ENCODE peak calls at places on chromosomes 6 and 20, in nine cellular contexts. One of them, this sample, is unnamed.

GRCh38 chr20:40628877-40629276 is 60.2 kb downstream of the MAFB start:
- DNase-seq in Calu3: no peak
- DNase-seq in endodermal cell: no peak
- DNase-seq in upper lobe of left lung: no peak
- DNase-seq in mammary epithelial cell: no peak
- DNase-seq in neural crest cell: no peak
- DNase-seq in epithelial cell of esophagus: peak
- DNase-seq in brain microvascular endothelial cell: no peak
- DNase-seq in foreskin fibroblast: no peak
- DNase-seq in this sample: no peak

GRCh38 chr6:81694214-81694613 is 58.3 kb downstream of the TENT5A start:
- DNase-seq in epithelial cell of esophagus: no peak
- DNase-seq in foreskin fibroblast: no peak
- DNase-seq in mammary epithelial cell: no peak
- DNase-seq in neural crest cell: no peak
- DNase-seq in upper lobe of left lung: no peak
- DNase-seq in Calu3: no peak
- DNase-seq in endodermal cell: no peak
- DNase-seq in brain microvascular endothelial cell: no peak
- DNase-seq in this sample: no peak

GRCh38 chr6:6604566-6604965 is 16.0 kb downstream of the LY86 start:
- DNase-seq in foreskin fibroblast: no peak
- DNase-seq in epithelial cell of esophagus: no peak
- DNase-seq in neural crest cell: no peak
- DNase-seq in endodermal cell: no peak
- DNase-seq in Calu3: no peak
- DNase-seq in brain microvascular endothelial cell: no peak
- DNase-seq in upper lobe of left lung: no peak
- DNase-seq in mammary epithelial cell: no peak
- DNase-seq in this sample: no peak

GRCh38 chr6:4687989-4688947 is 87.9 kb upstream of the CDYL start:
- DNase-seq in neural crest cell: no peak
- DNase-seq in foreskin fibroblast: peak
- DNase-seq in epithelial cell of esophagus: peak
- DNase-seq in Calu3: peak
- DNase-seq in mammary epithelial cell: peak
- DNase-seq in endodermal cell: no peak
- DNase-seq in brain microvascular endothelial cell: peak
- DNase-seq in upper lobe of left lung: no peak
- DNase-seq in this sample: no peak

GRCh38 chr6:33746036-33746600 is 587 bp downstream of the IP6K3 start:
- DNase-seq in Calu3: no peak
- DNase-seq in brain microvascular endothelial cell: peak
- DNase-seq in epithelial cell of esophagus: peak
- DNase-seq in mammary epithelial cell: peak
- DNase-seq in endodermal cell: peak
- DNase-seq in neural crest cell: no peak
- DNase-seq in foreskin fibroblast: peak
- DNase-seq in upper lobe of left lung: no peak
- DNase-seq in this sample: no peak

GRCh38 chr20:38726849-38727601 is 2.7 kb downstream of the SLC32A1 start:
- DNase-seq in epithelial cell of esophagus: no peak
- DNase-seq in neural crest cell: peak
- DNase-seq in mammary epithelial cell: no peak
- DNase-seq in brain microvascular endothelial cell: no peak
- DNase-seq in endodermal cell: peak
- DNase-seq in upper lobe of left lung: peak
- DNase-seq in Calu3: peak
- DNase-seq in foreskin fibroblast: peak
- DNase-seq in this sample: no peak

GRCh38 chr20:41798926-41799502 is 180.8 kb upstream of the CHD6 start:
- DNase-seq in Calu3: no peak
- DNase-seq in neural crest cell: no peak
- DNase-seq in brain microvascular endothelial cell: no peak
- DNase-seq in endodermal cell: peak
- DNase-seq in foreskin fibroblast: no peak
- DNase-seq in epithelial cell of esophagus: no peak
- DNase-seq in mammary epithelial cell: no peak
- DNase-seq in upper lobe of left lung: no peak
- DNase-seq in this sample: no peak

GRCh38 chr6:2872417-2873358 is 30.4 kb downstream of the SERPINB9 start:
- DNase-seq in mammary epithelial cell: no peak
- DNase-seq in epithelial cell of esophagus: no peak
- DNase-seq in endodermal cell: peak
- DNase-seq in neural crest cell: no peak
- DNase-seq in brain microvascular endothelial cell: no peak
- DNase-seq in upper lobe of left lung: no peak
- DNase-seq in Calu3: no peak
- DNase-seq in foreskin fibroblast: no peak
- DNase-seq in this sample: no peak

GRCh38 chr6:6474170-6474920 is 114.2 kb upstream of the LY86 start:
- DNase-seq in upper lobe of left lung: no peak
- DNase-seq in neural crest cell: no peak
- DNase-seq in epithelial cell of esophagus: no peak
- DNase-seq in Calu3: no peak
- DNase-seq in mammary epithelial cell: no peak
- DNase-seq in brain microvascular endothelial cell: no peak
- DNase-seq in foreskin fibroblast: no peak
- DNase-seq in endodermal cell: no peak
- DNase-seq in this sample: no peak

GRCh38 chr20:32648761-32649615 is 24.8 kb downstream of the C20orf203 start:
- DNase-seq in upper lobe of left lung: no peak
- DNase-seq in brain microvascular endothelial cell: no peak
- DNase-seq in neural crest cell: no peak
- DNase-seq in mammary epithelial cell: peak
- DNase-seq in epithelial cell of esophagus: peak
- DNase-seq in endodermal cell: peak
- DNase-seq in foreskin fibroblast: peak
- DNase-seq in Calu3: no peak
- DNase-seq in this sample: no peak

GRCh38 chr6:52900536-52900935 is 9.0 kb downstream of the GSTA3 start:
- DNase-seq in foreskin fibroblast: no peak
- DNase-seq in upper lobe of left lung: no peak
- DNase-seq in Calu3: no peak
- DNase-seq in endodermal cell: no peak
- DNase-seq in mammary epithelial cell: peak
- DNase-seq in epithelial cell of esophagus: no peak
- DNase-seq in neural crest cell: no peak
- DNase-seq in brain microvascular endothelial cell: no peak
- DNase-seq in this sample: no peak

GRCh38 chr6:52909531-52909930 is at the start of gene GSTA3:
- DNase-seq in Calu3: no peak
- DNase-seq in neural crest cell: no peak
- DNase-seq in epithelial cell of esophagus: no peak
- DNase-seq in upper lobe of left lung: no peak
- DNase-seq in brain microvascular endothelial cell: no peak
- DNase-seq in endodermal cell: no peak
- DNase-seq in mammary epithelial cell: no peak
- DNase-seq in foreskin fibroblast: no peak
- DNase-seq in this sample: no peak

GRCh38 chr6:52910091-52910490 is 593 bp upstream of the GSTA3 start:
- DNase-seq in neural crest cell: no peak
- DNase-seq in epithelial cell of esophagus: no peak
- DNase-seq in foreskin fibroblast: no peak
- DNase-seq in upper lobe of left lung: no peak
- DNase-seq in Calu3: no peak
- DNase-seq in mammary epithelial cell: no peak
- DNase-seq in brain microvascular endothelial cell: no peak
- DNase-seq in endodermal cell: no peak
- DNase-seq in this sample: no peak

GRCh38 chr6:52909131-52909530 is 367 bp downstream of the GSTA3 start:
- DNase-seq in neural crest cell: no peak
- DNase-seq in foreskin fibroblast: peak
- DNase-seq in endodermal cell: no peak
- DNase-seq in Calu3: no peak
- DNase-seq in epithelial cell of esophagus: peak
- DNase-seq in brain microvascular endothelial cell: no peak
- DNase-seq in upper lobe of left lung: no peak
- DNase-seq in mammary epithelial cell: no peak
- DNase-seq in this sample: no peak

GRCh38 chr6:52904562-52905279 is 4.8 kb downstream of the GSTA3 start:
- DNase-seq in epithelial cell of esophagus: peak
- DNase-seq in foreskin fibroblast: peak
- DNase-seq in Calu3: peak
- DNase-seq in brain microvascular endothelial cell: no peak
- DNase-seq in endodermal cell: peak
- DNase-seq in upper lobe of left lung: no peak
- DNase-seq in neural crest cell: no peak
- DNase-seq in mammary epithelial cell: no peak
- DNase-seq in this sample: no peak
- TF ChIP-seq CTCF in epithelial cell of esophagus: no peak
- TF ChIP-seq CTCF in foreskin fibroblast: peak
- TF ChIP-seq CTCF in Calu3: no peak
- TF ChIP-seq CTCF in brain microvascular endothelial cell: peak
- TF ChIP-seq CTCF in endodermal cell: peak
- TF ChIP-seq CTCF in upper lobe of left lung: no peak
- TF ChIP-seq CTCF in neural crest cell: peak
- TF ChIP-seq CTCF in mammary epithelial cell: no peak
- TF ChIP-seq CTCF in this sample: peak

GRCh38 chr20:24002896-24003295 is 14.3 kb upstream of the GGTLC1 start:
- DNase-seq in Calu3: no peak
- DNase-seq in epithelial cell of esophagus: no peak
- DNase-seq in endodermal cell: no peak
- DNase-seq in neural crest cell: no peak
- DNase-seq in upper lobe of left lung: no peak
- DNase-seq in mammary epithelial cell: no peak
- DNase-seq in brain microvascular endothelial cell: no peak
- DNase-seq in foreskin fibroblast: no peak
- DNase-seq in this sample: no peak
- TF ChIP-seq CTCF in Calu3: no peak
- TF ChIP-seq CTCF in epithelial cell of esophagus: no peak
- TF ChIP-seq CTCF in endodermal cell: no peak
- TF ChIP-seq CTCF in neural crest cell: no peak
- TF ChIP-seq CTCF in upper lobe of left lung: no peak
- TF ChIP-seq CTCF in mammary epithelial cell: no peak
- TF ChIP-seq CTCF in brain microvascular endothelial cell: no peak
- TF ChIP-seq CTCF in foreskin fibroblast: no peak
- TF ChIP-seq CTCF in this sample: no peak

DNA sequence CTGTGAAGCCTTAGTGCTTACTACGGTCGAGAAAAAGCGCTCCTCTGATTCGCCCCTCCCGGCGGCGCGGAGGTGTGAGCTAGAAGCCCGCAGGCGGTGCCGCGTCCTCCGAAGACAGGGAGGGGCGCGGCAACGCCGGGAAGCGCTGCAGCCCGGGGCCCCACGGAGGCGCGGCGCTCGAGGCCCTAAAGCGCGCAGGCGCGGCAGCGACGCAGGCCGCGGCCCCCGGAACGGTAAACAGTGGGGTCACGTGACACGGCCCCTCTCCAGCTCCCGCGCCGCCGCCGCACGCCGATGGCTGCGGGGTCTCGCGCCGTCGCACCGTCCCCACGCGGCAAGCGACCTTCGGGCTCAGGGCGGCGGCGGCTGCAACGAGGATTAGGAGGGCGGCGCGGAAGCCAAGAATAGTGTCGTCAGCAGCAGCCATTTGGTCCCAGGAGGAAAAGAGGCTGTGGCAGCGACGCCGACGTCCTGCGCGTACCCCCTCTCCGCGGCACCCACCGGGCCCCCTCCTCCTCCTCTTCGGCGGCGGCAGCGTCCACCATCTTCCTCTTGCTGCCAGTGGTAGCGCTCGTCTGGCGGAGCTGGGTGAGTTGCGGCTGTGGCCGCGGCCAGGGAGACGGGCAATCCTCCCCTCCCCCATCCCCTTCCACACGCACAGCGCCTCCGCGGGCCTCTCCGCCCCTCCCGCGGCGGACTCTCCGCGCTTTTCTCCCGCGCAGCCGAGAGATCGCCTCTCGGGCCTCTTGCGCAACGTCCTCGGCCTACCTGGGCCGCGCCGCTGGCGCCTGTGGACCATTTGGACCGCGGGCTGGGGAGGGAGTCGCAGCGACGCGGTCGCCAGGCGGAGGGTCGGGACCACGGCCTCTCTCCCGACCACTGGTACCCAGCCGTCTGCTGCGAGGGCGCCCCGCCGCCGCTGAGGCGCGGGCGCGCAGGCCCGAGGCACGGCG is at the start of gene PHF3:
- DNase-seq in neural crest cell: peak
- DNase-seq in endodermal cell: peak
- DNase-seq in epithelial cell of esophagus: peak
- DNase-seq in mammary epithelial cell: peak
- DNase-seq in Calu3: peak
- DNase-seq in foreskin fibroblast: peak
- DNase-seq in brain microvascular endothelial cell: peak
- DNase-seq in upper lobe of left lung: peak
- DNase-seq in this sample: peak
- TF ChIP-seq CTCF in neural crest cell: peak
- TF ChIP-seq CTCF in endodermal cell: peak
- TF ChIP-seq CTCF in epithelial cell of esophagus: peak
- TF ChIP-seq CTCF in mammary epithelial cell: no peak
- TF ChIP-seq CTCF in Calu3: no peak
- TF ChIP-seq CTCF in foreskin fibroblast: no peak
- TF ChIP-seq CTCF in brain microvascular endothelial cell: peak
- TF ChIP-seq CTCF in upper lobe of left lung: peak
- TF ChIP-seq CTCF in this sample: peak

DNA sequence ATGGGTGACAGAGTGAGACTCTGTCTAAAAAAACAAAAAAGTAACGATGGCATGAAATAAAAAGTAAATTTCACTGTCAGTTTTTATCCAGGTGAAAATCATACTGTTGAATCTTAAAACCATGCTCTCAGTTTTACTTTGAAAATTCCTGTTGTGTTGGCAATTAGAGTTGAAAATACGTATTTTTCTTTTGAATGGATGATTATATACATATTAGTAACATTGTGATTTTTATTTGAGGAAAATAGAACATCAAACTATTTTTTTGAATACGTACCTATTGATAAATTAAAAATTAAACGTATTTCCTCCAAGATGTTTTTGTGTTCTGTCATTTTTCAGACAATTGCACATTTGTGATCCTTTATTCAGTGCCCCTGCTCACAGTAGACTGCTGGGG is 14.7 kb downstream of the CEP43 start:
- DNase-seq in foreskin fibroblast: no peak
- DNase-seq in endodermal cell: no peak
- DNase-seq in epithelial cell of esophagus: no peak
- DNase-seq in neural crest cell: no peak
- DNase-seq in mammary epithelial cell: no peak
- DNase-seq in upper lobe of left lung: no peak
- DNase-seq in brain microvascular endothelial cell: no peak
- DNase-seq in Calu3: no peak
- DNase-seq in this sample: no peak
- TF ChIP-seq CTCF in foreskin fibroblast: no peak
- TF ChIP-seq CTCF in endodermal cell: no peak
- TF ChIP-seq CTCF in epithelial cell of esophagus: no peak
- TF ChIP-seq CTCF in neural crest cell: no peak
- TF ChIP-seq CTCF in mammary epithelial cell: no peak
- TF ChIP-seq CTCF in upper lobe of left lung: no peak
- TF ChIP-seq CTCF in brain microvascular endothelial cell: no peak
- TF ChIP-seq CTCF in Calu3: no peak
- TF ChIP-seq CTCF in this sample: no peak

GRCh38 chr6:40916816-40917215 is 122.2 kb downstream of the UNC5CL start:
- DNase-seq in neural crest cell: no peak
- DNase-seq in endodermal cell: no peak
- DNase-seq in upper lobe of left lung: no peak
- DNase-seq in Calu3: no peak
- DNase-seq in brain microvascular endothelial cell: no peak
- DNase-seq in mammary epithelial cell: no peak
- DNase-seq in foreskin fibroblast: peak
- DNase-seq in epithelial cell of esophagus: no peak
- DNase-seq in this sample: no peak
- TF ChIP-seq CTCF in neural crest cell: no peak
- TF ChIP-seq CTCF in endodermal cell: no peak
- TF ChIP-seq CTCF in upper lobe of left lung: no peak
- TF ChIP-seq CTCF in Calu3: no peak
- TF ChIP-seq CTCF in brain microvascular endothelial cell: no peak
- TF ChIP-seq CTCF in mammary epithelial cell: no peak
- TF ChIP-seq CTCF in foreskin fibroblast: no peak
- TF ChIP-seq CTCF in epithelial cell of esophagus: no peak
- TF ChIP-seq CTCF in this sample: no peak

GRCh38 chr6:39590994-39591393 is 134.2 kb downstream of the KIF6 start:
- DNase-seq in endodermal cell: peak
- DNase-seq in brain microvascular endothelial cell: no peak
- DNase-seq in upper lobe of left lung: no peak
- DNase-seq in foreskin fibroblast: no peak
- DNase-seq in epithelial cell of esophagus: no peak
- DNase-seq in mammary epithelial cell: no peak
- DNase-seq in Calu3: no peak
- DNase-seq in neural crest cell: no peak
- DNase-seq in this sample: no peak
- TF ChIP-seq CTCF in endodermal cell: no peak
- TF ChIP-seq CTCF in brain microvascular endothelial cell: no peak
- TF ChIP-seq CTCF in upper lobe of left lung: no peak
- TF ChIP-seq CTCF in foreskin fibroblast: no peak
- TF ChIP-seq CTCF in epithelial cell of esophagus: no peak
- TF ChIP-seq CTCF in mammary epithelial cell: no peak
- TF ChIP-seq CTCF in Calu3: no peak
- TF ChIP-seq CTCF in neural crest cell: no peak
- TF ChIP-seq CTCF in this sample: no peak

This sample was measured in chondrocyte.